ENCODE peak calls at places on chromosomes 4 and X, in nine cellular contexts. H is hepatocyte, K is GM13976, O is H1, S is progenitor cell of endocrine pancreas, C is AG09309, Z is HL-60, Y is GM23338, E is colonic mucosa. V is an unnamed sample.

GRCh38 chrX:109299091-109299490 is 182.8 kb downstream of the GUCY2F start:
- DNase-seq in S (no peak), Y (no peak), O (no peak), Z (no peak), K (no peak), C (no peak), H (no peak), E (no peak), V (no peak)

GRCh38 chr4:8607603-8608481 is 15.3 kb downstream of the CPZ start:
- DNase-seq in E (no peak), Z (no peak), K (peak; percentile 86), O (peak; percentile 99), S (peak; percentile 83), H (peak; percentile 53), Y (peak; percentile 88), C (no peak), V (peak; percentile 53)

GRCh38 chrX:150958177-150958576 is 25.0 kb upstream of the HMGB3 start:
- DNase-seq in Y (no peak), E (no peak), H (no peak), O (no peak), Z (no peak), C (no peak), K (no peak), S (no peak), V (no peak)

GRCh38 chr4:158099686-158100085 is 73.1 kb downstream of the GASK1B start:
- DNase-seq in S (no peak), Y (no peak), C (no peak), K (no peak), O (no peak), E (no peak), Z (no peak), H (no peak), V (no peak)

GRCh38 chrX:13307041-13307440 is 12.8 kb downstream of the ATXN3L start:
- DNase-seq in E (no peak), H (no peak), Z (no peak), Y (no peak), O (no peak), K (no peak), S (no peak), C (no peak), V (no peak)

GRCh38 chr4:181753189-181753588 is 490.0 kb upstream of the TENM3 start:
- DNase-seq in O (no peak), H (no peak), K (no peak), E (no peak), Y (no peak), C (no peak), Z (no peak), S (no peak), V (no peak)

GRCh38 chr4:153750197-153750817 is 9.5 kb downstream of the RNF175 start:
- DNase-seq in H (peak; percentile 91), C (peak; percentile 43), Z (no peak), E (peak; percentile 63), O (peak; percentile 80), K (peak; percentile 61), Y (peak; percentile 95), S (peak; percentile 69), V (peak; percentile 70)

GRCh38 chr4:153403761-153404160 is 59.3 kb downstream of the MND1 start:
- DNase-seq in Z (no peak), H (no peak), C (no peak), Y (no peak), O (no peak), K (no peak), E (no peak), S (no peak), V (no peak)

GRCh38 chr4:99100876-99101275 is 12.3 kb upstream of the ADH5 start:
- DNase-seq in C (no peak), Y (no peak), H (no peak), K (no peak), O (no peak), Z (no peak), E (no peak), S (no peak), V (no peak)

GRCh38 chrX:107549504-107549903 is 78.8 kb upstream of the PRPS1 start:
- DNase-seq in C (no peak), H (no peak), Y (no peak), O (no peak), Z (no peak), E (no peak), K (no peak), S (no peak), V (peak; percentile 30)

GRCh38 chr4:152968806-152969394 is 32.8 kb downstream of the FHDC1 start:
- DNase-seq in C (no peak), H (no peak), O (no peak), Y (no peak), Z (no peak), S (no peak), K (no peak), E (no peak), V (no peak)

GRCh38 chr4:174273960-174274359 is 9.5 kb downstream of the FBXO8 start:
- DNase-seq in Z (no peak), C (no peak), E (no peak), S (no peak), Y (no peak), H (no peak), K (no peak), O (no peak), V (no peak)

GRCh38 chr4:126701756-126702155 is 931.0 kb upstream of the INTU start:
- DNase-seq in E (no peak), H (no peak), Z (no peak), O (no peak), S (no peak), Y (no peak), K (no peak), C (peak; percentile 33), V (no peak)

GRCh38 chrX:133359466-133359865 is 55.8 kb downstream of the GPC4 start:
- DNase-seq in Y (peak; percentile 64), O (no peak), H (no peak), K (no peak), Z (no peak), C (no peak), S (no peak), E (no peak), V (no peak)

GRCh38 chr4:76904646-76905190 is 6.8 kb upstream of the SOWAHB start:
- DNase-seq in C (no peak), Z (no peak), O (no peak), K (no peak), S (no peak), E (no peak), Y (peak; percentile 63), H (no peak), V (no peak)

GRCh38 chr4:131499139-131499873 is 1649.8 kb upstream of the PCDH10 start:
- DNase-seq in C (no peak), O (no peak), S (no peak), Y (no peak), E (no peak), K (no peak), H (peak; percentile 8), Z (no peak), V (no peak)

GRCh38 chr4:64784125-64784524 is 374.9 kb upstream of the TECRL start:
- DNase-seq in S (no peak), K (no peak), E (no peak), H (no peak), Y (peak; percentile 14), Z (no peak), O (no peak), C (no peak), V (no peak)

GRCh38 chrX:152637649-152638442 is at the start of gene GABRQ:
- DNase-seq in O (peak; percentile 82), Z (no peak), Y (peak; percentile 87), E (no peak), K (no peak), S (peak; percentile 40), H (peak; percentile 75), C (no peak), V (peak; percentile 10)

GRCh38 chrX:130682990-130683389 is 220.0 kb downstream of the ENOX2 start:
- DNase-seq in O (no peak), H (no peak), K (no peak), Y (peak; percentile 1), S (no peak), C (no peak), Z (no peak), E (no peak), V (no peak)

GRCh38 chrX:46792826-46793195 is 33.9 kb upstream of the SLC9A7 start:
- DNase-seq in S (no peak), H (no peak), E (no peak), Z (no peak), Y (no peak), C (no peak), O (no peak), K (no peak), V (no peak)

GRCh38 chr4:174855043-174855442 is 26.0 kb upstream of the GLRA3 start:
- DNase-seq in Y (peak; percentile 17), Z (no peak), C (no peak), K (no peak), E (no peak), H (no peak), S (no peak), O (no peak), V (no peak)

GRCh38 chr4:127188847-127189246 is 443.9 kb upstream of the INTU start:
- DNase-seq in E (no peak), O (no peak), C (no peak), Z (no peak), Y (peak; percentile 54), H (no peak), S (no peak), K (no peak), V (no peak)

DNA sequence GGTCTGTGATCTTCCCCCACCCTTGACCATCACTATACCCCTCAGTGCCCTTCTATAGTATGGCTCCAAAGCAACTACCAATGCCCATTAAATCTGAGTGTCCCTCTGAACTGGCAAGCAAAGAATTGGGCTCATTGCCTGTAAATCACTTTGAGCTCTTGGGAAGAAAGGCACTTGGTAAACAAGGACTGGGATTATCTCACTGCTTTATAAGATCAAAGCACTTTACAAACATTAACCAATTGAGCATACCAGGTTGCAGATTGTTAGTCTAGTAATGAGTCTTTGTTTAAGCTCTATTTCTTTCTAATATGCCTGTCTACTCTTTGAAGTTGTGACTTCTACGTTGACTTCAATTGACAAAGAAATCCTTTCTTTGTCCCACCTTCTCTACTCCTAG is 34.1 kb downstream of the AREG start:
- DNase-seq in C (no peak), S (no peak), K (no peak), Z (no peak), E (no peak), H (no peak), O (no peak), Y (no peak), V (no peak)
- TF ChIP-seq CTCF in C (no peak), S (no peak), K (no peak), Z (no peak), E (no peak), H (no peak), O (no peak), Y (no peak), V (no peak)

GRCh38 chr4:43112139-43112538 is 219.6 kb downstream of the GRXCR1 start:
- DNase-seq in O (no peak), H (no peak), E (no peak), Z (no peak), C (no peak), K (no peak), S (no peak), Y (no peak), V (no peak)
- TF ChIP-seq CTCF in O (no peak), H (no peak), E (no peak), Z (no peak), C (no peak), K (no peak), S (no peak), Y (no peak), V (no peak)

GRCh38 chr4:47485047-47485692 is at the start of gene ATP10D:
- DNase-seq in E (peak; percentile 97), S (peak; percentile 82), C (peak; percentile 56), H (peak; percentile 96), O (peak; percentile 93), Y (peak; percentile 94), K (peak; percentile 85), Z (peak; percentile 41), V (peak; percentile 87)
- TF ChIP-seq CTCF in E (no peak), S (peak; percentile 19), C (peak; percentile 23), H (no peak), O (no peak), Y (no peak), K (no peak), Z (no peak), V (no peak)

GRCh38 chr4:113788888-113789287 is 27.4 kb upstream of the CAMK2D start:
- DNase-seq in Z (no peak), C (no peak), S (no peak), E (no peak), O (no peak), K (no peak), Y (no peak), H (no peak), V (no peak)
- TF ChIP-seq CTCF in Z (no peak), C (no peak), S (no peak), E (no peak), O (no peak), K (no peak), Y (no peak), H (no peak), V (no peak)